ENCODE peak calls at places on chromosomes 3 and 15, in six cellular contexts. Z is H4, V is cardiac fibroblast, X is heart right ventricle, M is NCI-H2171, K is upper lobe of right lung. B is an unnamed sample.

GRCh38 chr3:7875858-7876442 is 625.7 kb upstream of the LMCD1 start:
- DNase-seq in Z (no peak), V (peak; percentile 65), X (no peak), M (no peak), K (no peak), B (no peak)

GRCh38 chr15:45868109-45868691 is 233.4 kb downstream of the SQOR start:
- DNase-seq in Z (no peak), V (no peak), X (no peak), M (no peak), K (no peak), B (no peak)

GRCh38 chr3:13681931-13682330 is 133.0 kb downstream of the FBLN2 start:
- DNase-seq in Z (no peak), V (no peak), X (no peak), M (no peak), K (no peak), B (no peak)

GRCh38 chr15:60546764-60547163 is 67.8 kb upstream of the ICE2 start:
- DNase-seq in Z (no peak), V (no peak), X (no peak), M (no peak), K (no peak), B (no peak)

GRCh38 chr15:72135719-72136118 is 17.5 kb downstream of the SENP8 start:
- DNase-seq in Z (no peak), V (no peak), X (no peak), M (no peak), K (no peak), B (no peak)

GRCh38 chr3:149296972-149297371 is 36.5 kb downstream of the TM4SF18 start:
- DNase-seq in Z (no peak), V (no peak), X (no peak), M (no peak), K (no peak), B (no peak)

GRCh38 chr3:23465569-23465968 is 262.4 kb downstream of the UBE2E2 start:
- DNase-seq in Z (no peak), V (no peak), X (no peak), M (no peak), K (no peak), B (no peak)

GRCh38 chr3:140093742-140094141 is 158.8 kb downstream of the CLSTN2 start:
- DNase-seq in Z (peak; percentile 95), V (peak; percentile 58), X (no peak), M (peak; percentile 90), K (no peak), B (no peak)

GRCh38 chr3:13229291-13229949 is 156.2 kb upstream of the IQSEC1 start:
- DNase-seq in Z (peak; percentile 26), V (peak; percentile 14), X (no peak), M (no peak), K (no peak), B (peak; percentile 52)

GRCh38 chr3:168828536-168828935 is 732.8 kb upstream of the GOLIM4 start:
- DNase-seq in Z (no peak), V (no peak), X (no peak), M (no peak), K (no peak), B (no peak)

GRCh38 chr3:191141728-191142127 is 57.3 kb upstream of the OSTN start:
- DNase-seq in Z (peak; percentile 22), V (peak; percentile 80), X (no peak), M (no peak), K (no peak), B (no peak)

GRCh38 chr3:111650378-111651275 is 55.5 kb upstream of the ZBED2 start:
- DNase-seq in Z (no peak), V (no peak), X (no peak), M (no peak), K (no peak), B (no peak)

GRCh38 chr15:90264649-90265048 is 823 bp upstream of the NGRN start:
- DNase-seq in Z (no peak), V (no peak), X (no peak), M (no peak), K (peak; percentile 62), B (no peak)

GRCh38 chr15:50939911-50940310 is 31.4 kb downstream of the AP4E1 start:
- DNase-seq in Z (no peak), V (peak; percentile 28), X (no peak), M (no peak), K (no peak), B (no peak)

B was measured in GM10248.